ENCODE peak calls at places on chromosomes 4 and X, in nine cellular contexts. One of them, this sample, is unnamed.

GRCh38 chrX:8730812-8731578 is 942 bp downstream of the ANOS1 start:
- DNase-seq in uterus: no peak
- DNase-seq in lung: no peak
- DNase-seq in GM13977: no peak
- DNase-seq in spleen: no peak
- DNase-seq in astrocyte of the spinal cord: no peak
- DNase-seq in endothelial cell of umbilical vein: no peak
- DNase-seq in stomach: no peak
- DNase-seq in nephron progenitor cell: peak
- DNase-seq in this sample: no peak

GRCh38 chrX:13142891-13143290 is 98.5 kb upstream of the FAM9C start:
- DNase-seq in lung: no peak
- DNase-seq in endothelial cell of umbilical vein: no peak
- DNase-seq in GM13977: no peak
- DNase-seq in uterus: no peak
- DNase-seq in spleen: no peak
- DNase-seq in astrocyte of the spinal cord: no peak
- DNase-seq in stomach: peak
- DNase-seq in nephron progenitor cell: no peak
- DNase-seq in this sample: no peak

GRCh38 chr4:160685729-160686128 is 1478.1 kb downstream of the FSTL5 start:
- DNase-seq in astrocyte of the spinal cord: no peak
- DNase-seq in spleen: no peak
- DNase-seq in endothelial cell of umbilical vein: no peak
- DNase-seq in uterus: no peak
- DNase-seq in nephron progenitor cell: no peak
- DNase-seq in lung: no peak
- DNase-seq in GM13977: no peak
- DNase-seq in stomach: no peak
- DNase-seq in this sample: no peak

GRCh38 chrX:107716816-107717700 is 58.5 kb downstream of the TSC22D3 start:
- DNase-seq in lung: peak
- DNase-seq in endothelial cell of umbilical vein: peak
- DNase-seq in stomach: peak
- DNase-seq in astrocyte of the spinal cord: peak
- DNase-seq in nephron progenitor cell: peak
- DNase-seq in uterus: peak
- DNase-seq in spleen: peak
- DNase-seq in GM13977: peak
- DNase-seq in this sample: peak

GRCh38 chr4:102569200-102569599 is 68.0 kb downstream of the NFKB1 start:
- DNase-seq in endothelial cell of umbilical vein: no peak
- DNase-seq in astrocyte of the spinal cord: no peak
- DNase-seq in lung: no peak
- DNase-seq in uterus: no peak
- DNase-seq in stomach: no peak
- DNase-seq in spleen: no peak
- DNase-seq in nephron progenitor cell: no peak
- DNase-seq in GM13977: no peak
- DNase-seq in this sample: no peak

GRCh38 chr4:91089194-91089593 is 962.0 kb downstream of the CCSER1 start:
- DNase-seq in lung: no peak
- DNase-seq in spleen: no peak
- DNase-seq in uterus: no peak
- DNase-seq in stomach: no peak
- DNase-seq in endothelial cell of umbilical vein: no peak
- DNase-seq in astrocyte of the spinal cord: no peak
- DNase-seq in nephron progenitor cell: no peak
- DNase-seq in GM13977: no peak
- DNase-seq in this sample: no peak

GRCh38 chr4:2343476-2343875 is 75.0 kb downstream of the ZFYVE28 start:
- DNase-seq in spleen: peak
- DNase-seq in GM13977: no peak
- DNase-seq in lung: no peak
- DNase-seq in endothelial cell of umbilical vein: no peak
- DNase-seq in nephron progenitor cell: no peak
- DNase-seq in stomach: no peak
- DNase-seq in uterus: no peak
- DNase-seq in astrocyte of the spinal cord: no peak
- DNase-seq in this sample: no peak

GRCh38 chr4:153000068-153000420 is 63.9 kb downstream of the FHDC1 start:
- DNase-seq in uterus: no peak
- DNase-seq in nephron progenitor cell: no peak
- DNase-seq in endothelial cell of umbilical vein: no peak
- DNase-seq in astrocyte of the spinal cord: no peak
- DNase-seq in stomach: no peak
- DNase-seq in spleen: no peak
- DNase-seq in lung: no peak
- DNase-seq in GM13977: no peak
- DNase-seq in this sample: no peak

GRCh38 chr4:40909363-40909876 is 159.7 kb downstream of the NSUN7 start:
- DNase-seq in uterus: peak
- DNase-seq in endothelial cell of umbilical vein: peak
- DNase-seq in lung: no peak
- DNase-seq in GM13977: no peak
- DNase-seq in stomach: no peak
- DNase-seq in nephron progenitor cell: no peak
- DNase-seq in spleen: no peak
- DNase-seq in astrocyte of the spinal cord: peak
- DNase-seq in this sample: no peak

GRCh38 chrX:93673869-93674271 is at the start of gene FAM133A:
- DNase-seq in astrocyte of the spinal cord: peak
- DNase-seq in endothelial cell of umbilical vein: no peak
- DNase-seq in nephron progenitor cell: no peak
- DNase-seq in GM13977: no peak
- DNase-seq in lung: no peak
- DNase-seq in stomach: no peak
- DNase-seq in uterus: no peak
- DNase-seq in spleen: no peak
- DNase-seq in this sample: no peak

GRCh38 chr4:82852751-82853053 is 38.3 kb downstream of the SEC31A start:
- DNase-seq in lung: no peak
- DNase-seq in endothelial cell of umbilical vein: no peak
- DNase-seq in nephron progenitor cell: no peak
- DNase-seq in astrocyte of the spinal cord: no peak
- DNase-seq in spleen: no peak
- DNase-seq in GM13977: no peak
- DNase-seq in uterus: no peak
- DNase-seq in stomach: no peak
- DNase-seq in this sample: no peak

GRCh38 chrX:17860179-17860780 is 818 bp downstream of the RAI2 start:
- DNase-seq in uterus: no peak
- DNase-seq in astrocyte of the spinal cord: no peak
- DNase-seq in spleen: no peak
- DNase-seq in nephron progenitor cell: peak
- DNase-seq in endothelial cell of umbilical vein: peak
- DNase-seq in lung: no peak
- DNase-seq in stomach: no peak
- DNase-seq in GM13977: no peak
- DNase-seq in this sample: no peak

GRCh38 chr4:186823989-186824388 is 100.3 kb upstream of the FAT1 start:
- DNase-seq in stomach: no peak
- DNase-seq in GM13977: no peak
- DNase-seq in nephron progenitor cell: no peak
- DNase-seq in spleen: no peak
- DNase-seq in uterus: no peak
- DNase-seq in lung: no peak
- DNase-seq in endothelial cell of umbilical vein: no peak
- DNase-seq in astrocyte of the spinal cord: peak
- DNase-seq in this sample: no peak

GRCh38 chrX:10085223-10085622 is 71.6 kb upstream of the CLCN4 start:
- DNase-seq in GM13977: no peak
- DNase-seq in lung: no peak
- DNase-seq in uterus: no peak
- DNase-seq in stomach: no peak
- DNase-seq in astrocyte of the spinal cord: no peak
- DNase-seq in spleen: no peak
- DNase-seq in endothelial cell of umbilical vein: peak
- DNase-seq in nephron progenitor cell: no peak
- DNase-seq in this sample: no peak

GRCh38 chrX:77742788-77743476 is 43.1 kb downstream of the ATRX start:
- DNase-seq in GM13977: no peak
- DNase-seq in nephron progenitor cell: no peak
- DNase-seq in astrocyte of the spinal cord: no peak
- DNase-seq in uterus: no peak
- DNase-seq in stomach: no peak
- DNase-seq in spleen: no peak
- DNase-seq in lung: no peak
- DNase-seq in endothelial cell of umbilical vein: peak
- DNase-seq in this sample: no peak

GRCh38 chrX:71573591-71573990 is 4.6 kb upstream of the GCNA start:
- DNase-seq in endothelial cell of umbilical vein: no peak
- DNase-seq in spleen: no peak
- DNase-seq in GM13977: no peak
- DNase-seq in astrocyte of the spinal cord: no peak
- DNase-seq in uterus: no peak
- DNase-seq in lung: no peak
- DNase-seq in nephron progenitor cell: no peak
- DNase-seq in stomach: no peak
- DNase-seq in this sample: no peak

GRCh38 chrX:21747523-21747922 is 10.4 kb downstream of the SMPX start:
- DNase-seq in astrocyte of the spinal cord: no peak
- DNase-seq in nephron progenitor cell: no peak
- DNase-seq in stomach: no peak
- DNase-seq in uterus: no peak
- DNase-seq in spleen: no peak
- DNase-seq in lung: no peak
- DNase-seq in GM13977: no peak
- DNase-seq in endothelial cell of umbilical vein: peak
- DNase-seq in this sample: no peak

GRCh38 chr4:61202100-61202637 is 2.0 kb downstream of the ADGRL3 start:
- DNase-seq in astrocyte of the spinal cord: peak
- DNase-seq in nephron progenitor cell: peak
- DNase-seq in lung: no peak
- DNase-seq in uterus: no peak
- DNase-seq in endothelial cell of umbilical vein: no peak
- DNase-seq in GM13977: peak
- DNase-seq in stomach: no peak
- DNase-seq in spleen: peak
- DNase-seq in this sample: no peak

GRCh38 chr4:159159611-159160010 is 56.7 kb downstream of the RAPGEF2 start:
- DNase-seq in uterus: no peak
- DNase-seq in GM13977: no peak
- DNase-seq in spleen: no peak
- DNase-seq in endothelial cell of umbilical vein: peak
- DNase-seq in stomach: no peak
- DNase-seq in lung: no peak
- DNase-seq in nephron progenitor cell: no peak
- DNase-seq in astrocyte of the spinal cord: no peak
- DNase-seq in this sample: no peak
- TF ChIP-seq CTCF in uterus: no peak
- TF ChIP-seq CTCF in GM13977: no peak
- TF ChIP-seq CTCF in spleen: no peak
- TF ChIP-seq CTCF in endothelial cell of umbilical vein: no peak
- TF ChIP-seq CTCF in stomach: no peak
- TF ChIP-seq CTCF in lung: no peak
- TF ChIP-seq CTCF in nephron progenitor cell: no peak
- TF ChIP-seq CTCF in astrocyte of the spinal cord: no peak
- TF ChIP-seq CTCF in this sample: no peak

GRCh38 chr4:87219648-87220093 is 747 bp downstream of the KLHL8 start:
- DNase-seq in spleen: peak
- DNase-seq in GM13977: peak
- DNase-seq in lung: peak
- DNase-seq in astrocyte of the spinal cord: no peak
- DNase-seq in endothelial cell of umbilical vein: no peak
- DNase-seq in nephron progenitor cell: no peak
- DNase-seq in stomach: peak
- DNase-seq in uterus: peak
- DNase-seq in this sample: peak
- TF ChIP-seq CTCF in spleen: no peak
- TF ChIP-seq CTCF in GM13977: peak
- TF ChIP-seq CTCF in lung: peak
- TF ChIP-seq CTCF in astrocyte of the spinal cord: peak
- TF ChIP-seq CTCF in endothelial cell of umbilical vein: peak
- TF ChIP-seq CTCF in nephron progenitor cell: no peak
- TF ChIP-seq CTCF in stomach: no peak
- TF ChIP-seq CTCF in uterus: peak
- TF ChIP-seq CTCF in this sample: no peak

GRCh38 chrX:134732676-134733075 is 74.4 kb upstream of the PLAC1 start:
- DNase-seq in stomach: no peak
- DNase-seq in astrocyte of the spinal cord: no peak
- DNase-seq in nephron progenitor cell: no peak
- DNase-seq in lung: no peak
- DNase-seq in GM13977: no peak
- DNase-seq in uterus: no peak
- DNase-seq in spleen: no peak
- DNase-seq in endothelial cell of umbilical vein: no peak
- DNase-seq in this sample: no peak

GRCh38 chrX:134725103-134725690 is 66.9 kb upstream of the PLAC1 start:
- DNase-seq in lung: no peak
- DNase-seq in astrocyte of the spinal cord: no peak
- DNase-seq in spleen: no peak
- DNase-seq in nephron progenitor cell: no peak
- DNase-seq in GM13977: no peak
- DNase-seq in stomach: no peak
- DNase-seq in endothelial cell of umbilical vein: no peak
- DNase-seq in uterus: no peak
- DNase-seq in this sample: no peak

GRCh38 chrX:134721766-134722532 is 63.7 kb upstream of the PLAC1 start:
- DNase-seq in stomach: no peak
- DNase-seq in uterus: no peak
- DNase-seq in GM13977: no peak
- DNase-seq in endothelial cell of umbilical vein: peak
- DNase-seq in astrocyte of the spinal cord: no peak
- DNase-seq in lung: no peak
- DNase-seq in nephron progenitor cell: no peak
- DNase-seq in spleen: no peak
- DNase-seq in this sample: no peak

GRCh38 chrX:134732152-134732551 is 73.9 kb upstream of the PLAC1 start:
- DNase-seq in endothelial cell of umbilical vein: no peak
- DNase-seq in lung: no peak
- DNase-seq in nephron progenitor cell: no peak
- DNase-seq in stomach: peak
- DNase-seq in uterus: no peak
- DNase-seq in astrocyte of the spinal cord: no peak
- DNase-seq in GM13977: no peak
- DNase-seq in spleen: no peak
- DNase-seq in this sample: no peak

GRCh38 chrX:134727363-134727762 is 69.1 kb upstream of the PLAC1 start:
- DNase-seq in stomach: no peak
- DNase-seq in nephron progenitor cell: no peak
- DNase-seq in uterus: no peak
- DNase-seq in spleen: no peak
- DNase-seq in endothelial cell of umbilical vein: peak
- DNase-seq in GM13977: no peak
- DNase-seq in lung: no peak
- DNase-seq in astrocyte of the spinal cord: no peak
- DNase-seq in this sample: no peak
- TF ChIP-seq CTCF in stomach: no peak
- TF ChIP-seq CTCF in nephron progenitor cell: no peak
- TF ChIP-seq CTCF in uterus: no peak
- TF ChIP-seq CTCF in spleen: no peak
- TF ChIP-seq CTCF in endothelial cell of umbilical vein: no peak
- TF ChIP-seq CTCF in GM13977: peak
- TF ChIP-seq CTCF in lung: no peak
- TF ChIP-seq CTCF in astrocyte of the spinal cord: peak
- TF ChIP-seq CTCF in this sample: no peak

DNA sequence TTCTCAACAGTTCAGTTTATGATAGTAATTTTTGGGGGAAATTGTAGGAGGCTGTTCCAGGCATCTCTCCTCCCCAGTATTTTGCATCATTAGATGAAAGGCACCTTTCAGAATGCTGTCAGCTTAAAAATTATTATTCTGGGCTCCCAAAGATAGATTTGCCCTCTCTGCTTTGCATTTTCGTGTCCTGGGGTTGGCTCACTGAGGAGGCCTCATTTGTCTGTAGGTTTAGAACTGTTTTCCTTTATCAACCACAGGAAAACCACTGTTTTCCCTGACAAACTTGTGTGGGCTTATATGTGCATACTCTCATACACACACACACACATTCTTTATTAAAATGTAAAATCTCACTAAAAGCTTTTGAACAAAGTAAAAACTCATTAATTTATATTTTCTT is 197.2 kb upstream of the VCX3A start:
- DNase-seq in lung: no peak
- DNase-seq in uterus: no peak
- DNase-seq in stomach: no peak
- DNase-seq in endothelial cell of umbilical vein: no peak
- DNase-seq in GM13977: no peak
- DNase-seq in astrocyte of the spinal cord: no peak
- DNase-seq in spleen: no peak
- DNase-seq in nephron progenitor cell: no peak
- DNase-seq in this sample: no peak
- TF ChIP-seq CTCF in lung: no peak
- TF ChIP-seq CTCF in uterus: no peak
- TF ChIP-seq CTCF in stomach: no peak
- TF ChIP-seq CTCF in endothelial cell of umbilical vein: no peak
- TF ChIP-seq CTCF in GM13977: no peak
- TF ChIP-seq CTCF in astrocyte of the spinal cord: no peak
- TF ChIP-seq CTCF in spleen: no peak
- TF ChIP-seq CTCF in nephron progenitor cell: no peak
- TF ChIP-seq CTCF in this sample: no peak